ENCODE peak calls at places on chromosomes 2 and 18, in four cellular contexts. O is GM23248, U is PC-3, I is GM23338. H is an unnamed sample.

GRCh38 chr2:32810909-32811495 is 135.8 kb upstream of the LTBP1 start:
- DNase-seq in O (peak; percentile 38), U (no peak), I (no peak), H (peak; percentile 20)

GRCh38 chr2:207792244-207792785 is 22.6 kb upstream of the FZD5 start:
- DNase-seq in O (peak; percentile 74), U (peak; percentile 78), I (peak; percentile 36), H (peak; percentile 78)

GRCh38 chr2:25692143-25692542 is 18.8 kb upstream of the DTNB start:
- DNase-seq in O (no peak), U (peak; percentile 79), I (peak; percentile 43), H (no peak)

GRCh38 chr18:79600141-79600540 is 79.5 kb upstream of the CTDP1 start:
- DNase-seq in O (no peak), U (no peak), I (no peak), H (no peak)

GRCh38 chr18:54647176-54647575 is 56.1 kb downstream of the DYNAP start:
- DNase-seq in O (peak; percentile 7), U (peak; percentile 69), I (peak; percentile 72), H (peak; percentile 10)

GRCh38 chr2:23293063-23293462 is 91.9 kb upstream of the KLHL29 start:
- DNase-seq in O (peak; percentile 39), U (peak; percentile 33), I (no peak), H (no peak)

GRCh38 chr2:16666453-16666801 is 793 bp upstream of the CYRIA start:
- DNase-seq in O (no peak), U (no peak), I (peak; percentile 58), H (peak; percentile 76)

GRCh38 chr2:146874260-146874658 is 970.6 kb upstream of the ACVR2A start:
- DNase-seq in O (peak; percentile 46), U (peak; percentile 98), I (no peak), H (peak; percentile 55)

GRCh38 chr2:31384771-31385276 is 29.7 kb downstream of the XDH start:
- DNase-seq in O (peak; percentile 98), U (peak; percentile 90), I (no peak), H (peak; percentile 98)

GRCh38 chr18:73793386-73793785 is 354.2 kb downstream of the FBXO15 start:
- DNase-seq in O (peak; percentile 5), U (peak; percentile 70), I (no peak), H (peak; percentile 83)

GRCh38 chr18:23228102-23229051 is 93.1 kb downstream of the CABLES1 start:
- DNase-seq in O (peak; percentile 68), U (peak; percentile 29), I (no peak), H (peak; percentile 69)

GRCh38 chr2:55511508-55512124 is 7.9 kb upstream of the CFAP36 start:
- DNase-seq in O (peak; percentile 65), U (peak; percentile 73), I (peak; percentile 82), H (no peak)

GRCh38 chr2:189222440-189222839 is 42.9 kb upstream of the COL5A2 start:
- DNase-seq in O (peak; percentile 41), U (peak; percentile 91), I (no peak), H (peak; percentile 66)

GRCh38 chr2:99403524-99403923 is 66.3 kb downstream of the EIF5B start:
- DNase-seq in O (peak; percentile 36), U (no peak), I (peak; percentile 80), H (no peak)

GRCh38 chr2:221133941-221134340 is 438.2 kb downstream of the EPHA4 start:
- DNase-seq in O (peak; percentile 52), U (no peak), I (no peak), H (no peak)

GRCh38 chr2:68987051-68987503 is 12.6 kb downstream of the GKN1 start:
- DNase-seq in O (no peak), U (no peak), I (peak; percentile 3), H (no peak)

GRCh38 chr2:3430740-3431490 is 51.4 kb downstream of the TRAPPC12 start:
- DNase-seq in O (no peak), U (no peak), I (no peak), H (no peak)

GRCh38 chr18:25946540-25946939 is 143.9 kb downstream of the SS18 start:
- DNase-seq in O (no peak), U (no peak), I (no peak), H (no peak)

GRCh38 chr2:30239308-30240161 is 8.2 kb downstream of the LBH start:
- DNase-seq in O (peak; percentile 90), U (peak; percentile 69), I (peak; percentile 84), H (no peak)

GRCh38 chr2:211391206-211391605 is 834.8 kb downstream of the CPS1 start:
- DNase-seq in O (no peak), U (no peak), I (no peak), H (no peak)

GRCh38 chr2:107988108-107988507 is 1.8 kb downstream of the SLC5A7 start:
- DNase-seq in O (no peak), U (no peak), I (no peak), H (no peak)

GRCh38 chr2:205033431-205033830 is 488.2 kb downstream of the PARD3B start:
- DNase-seq in O (no peak), U (no peak), I (no peak), H (no peak)

GRCh38 chr2:1708476-1709334 is 35.6 kb downstream of the PXDN start:
- DNase-seq in O (no peak), U (peak; percentile 75), I (no peak), H (no peak)

GRCh38 chr2:18831916-18832510 is 242.6 kb upstream of the NT5C1B start:
- DNase-seq in O (no peak), U (no peak), I (no peak), H (peak; percentile 81)

GRCh38 chr18:65610939-65611338 is 139.9 kb upstream of the CDH7 start:
- DNase-seq in O (no peak), U (no peak), I (peak; percentile 88), H (no peak)

GRCh38 chr2:203730866-203731265 is 24.4 kb downstream of the CD28 start:
- DNase-seq in O (no peak), U (no peak), I (no peak), H (no peak)

GRCh38 chr18:75041586-75041985 is 167.4 kb downstream of the PTGR3 start:
- DNase-seq in O (peak; percentile 28), U (peak; percentile 50), I (peak; percentile 52), H (peak; percentile 9)

GRCh38 chr2:715847-716573 is 38.8 kb upstream of the TMEM18 start:
- DNase-seq in O (peak; percentile 28), U (peak; percentile 44), I (peak; percentile 85), H (no peak)

GRCh38 chr2:120736955-120737801 is 1.5 kb downstream of the GLI2 start:
- DNase-seq in O (peak; percentile 90), U (peak; percentile 62), I (peak; percentile 94), H (peak; percentile 92)

GRCh38 chr2:120738786-120739771 is 3.4 kb downstream of the GLI2 start:
- DNase-seq in O (no peak), U (peak; percentile 17), I (peak; percentile 70), H (no peak)

GRCh38 chr2:120735750-120736170 is at the start of gene GLI2:
- DNase-seq in O (peak; percentile 96), U (peak; percentile 82), I (peak; percentile 90), H (peak; percentile 77)

GRCh38 chr2:120736202-120736954 is 710 bp downstream of the GLI2 start:
- DNase-seq in O (peak; percentile 70), U (no peak), I (peak; percentile 20), H (no peak)

GRCh38 chr2:120737802-120738516 is 2.3 kb downstream of the GLI2 start:
- DNase-seq in O (no peak), U (peak; percentile 71), I (peak; percentile 87), H (no peak)
- TF ChIP-seq EZH2 in O (no peak), U (no peak), I (no peak), H (no peak)

GRCh38 chr2:216696751-216697560 is 1.6 kb upstream of the IGFBP5 start:
- DNase-seq in O (peak; percentile 73), U (peak; percentile 70), I (peak; percentile 66), H (peak; percentile 47)
- H2AFZ ChIP-seq in O (peak overlapping the region; percentile 65), U (peak overlapping the region; percentile 56), I (no peak overlapping the region), H (no peak overlapping the region)

GRCh38 chr18:32083781-32084180 is 7.9 kb upstream of the RNF138 start:
- DNase-seq in O (no peak), U (no peak), I (no peak), H (no peak)

GRCh38 chr18:32078845-32079244 is 12.8 kb upstream of the RNF138 start:
- DNase-seq in O (no peak), U (no peak), I (no peak), H (no peak)

GRCh38 chr18:32086866-32087265 is 4.8 kb upstream of the RNF138 start:
- DNase-seq in O (peak; percentile 89), U (peak; percentile 54), I (no peak), H (peak; percentile 53)

GRCh38 chr18:32081881-32082280 is 9.8 kb upstream of the RNF138 start:
- DNase-seq in O (peak; percentile 9), U (no peak), I (no peak), H (peak; percentile 65)
- TF ChIP-seq EZH2 in O (no peak), U (no peak), I (no peak), H (no peak)

GRCh38 chr2:169670215-169670651 is 24.0 kb downstream of the CFAP210 start:
- DNase-seq in O (peak; percentile 52), U (peak; percentile 40), I (no peak), H (peak; percentile 56)
- H2AFZ ChIP-seq in O (no peak overlapping the region), U (no peak overlapping the region), I (no peak overlapping the region), H (no peak overlapping the region)

GRCh38 chr2:130963849-130964793 is 127.4 kb downstream of the ARHGEF4 start:
- DNase-seq in O (peak; percentile 46), U (peak; percentile 43), I (peak; percentile 92), H (peak; percentile 10)
- TF ChIP-seq EZH2 in O (peak; percentile 86), U (no peak), I (peak; percentile 88), H (peak; percentile 37)

GRCh38 chr2:214077727-214078126 is 333.1 kb upstream of the VWC2L start:
- DNase-seq in O (peak; percentile 5), U (no peak), I (peak; percentile 40), H (no peak)
- H2AFZ ChIP-seq in O (no peak overlapping the region), U (no peak overlapping the region), I (peak overlapping the region; percentile 87), H (no peak overlapping the region)

GRCh38 chr2:118510807-118511206 is 336.6 kb downstream of the EN1 start:
- DNase-seq in O (no peak), U (no peak), I (no peak), H (no peak)
- TF ChIP-seq EZH2 in O (no peak), U (no peak), I (no peak), H (no peak)

DNA sequence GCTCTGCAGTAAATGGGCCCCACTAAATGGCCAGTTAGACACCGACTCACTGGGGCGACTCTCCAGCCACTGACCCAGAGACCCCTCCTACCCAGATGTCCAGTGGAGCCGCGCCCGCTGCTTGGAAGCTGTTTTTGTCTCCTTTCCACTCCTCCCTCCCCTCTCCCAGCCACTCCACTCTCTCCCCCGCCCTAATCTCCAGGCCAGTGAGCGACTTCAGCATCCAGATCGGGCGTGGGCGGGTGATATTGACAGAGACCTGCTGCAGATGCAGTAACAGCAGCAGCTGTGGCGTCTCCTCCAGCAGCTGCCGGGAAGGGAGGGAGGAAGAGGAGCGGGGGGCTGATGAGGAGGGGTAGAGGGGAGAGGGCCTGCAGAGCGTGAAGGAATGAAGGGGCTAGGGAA is at the start of gene SCN7A:
- DNase-seq in O (peak; percentile 64), U (peak; percentile 23), I (peak; percentile 75), H (peak; percentile 54)
- H2AFZ ChIP-seq in O (peak within 1 kb of the TSS; percentile 62), U (no peak within 1 kb of the TSS), I (peak within 1 kb of the TSS; percentile 98), H (peak within 1 kb of the TSS; percentile 83)

GRCh38 chr2:177460973-177461585 is 68.5 kb downstream of the AGPS start:
- DNase-seq in O (no peak), U (no peak), I (no peak), H (no peak)

GRCh38 chr2:177455187-177455586 is 62.6 kb downstream of the AGPS start:
- DNase-seq in O (no peak), U (no peak), I (no peak), H (no peak)
- TF ChIP-seq EZH2 in O (no peak), U (no peak), I (no peak), H (no peak)

GRCh38 chr2:230525682-230526081 is 109.7 kb downstream of the SP100 start:
- DNase-seq in O (no peak), U (no peak), I (no peak), H (no peak)
- H2AFZ ChIP-seq in O (no peak overlapping the region), U (no peak overlapping the region), I (no peak overlapping the region), H (no peak overlapping the region)